ENCODE peak calls at places on chromosomes 4 and X, in ten cellular contexts. B is NB4; A is type B pancreatic cell; O is substantia nigra; G is breast epithelium; V is neural crest cell; J is activated CD8-positive, alpha-beta memory T cell treated with anti-CD3 and anti-CD28 coated beads, Interleukin-2, amount 50 U/mL, for 4 hours; U is anterior cingulate cortex; W is HCEC 1CT; D is sigmoid colon. H is an unnamed sample.

GRCh38 chr4:70559216-70559830 is 32.7 kb upstream of the AMBN start:
- DNase-seq in B (peak), A (no peak), O (no peak), G (no peak), V (peak), J (peak), U (no peak), W (peak), D (no peak), H (peak)

GRCh38 chr4:19583827-19584569 is 667.7 kb upstream of the SLIT2 start:
- DNase-seq in B (no peak), A (no peak), O (no peak), G (no peak), V (no peak), J (no peak), U (no peak), W (no peak), D (no peak), H (peak)

GRCh38 chrX:132023117-132023895 is at the start of gene STK26:
- DNase-seq in B (peak), A (peak), O (no peak), G (peak), V (peak), J (peak), U (peak), W (peak), D (peak), H (peak)

GRCh38 chr4:47562297-47562696 is 77.2 kb downstream of the ATP10D start:
- DNase-seq in B (no peak), A (no peak), O (no peak), G (no peak), V (no peak), J (no peak), U (no peak), W (no peak), D (no peak), H (no peak)

GRCh38 chrX:115499112-115499805 is 61.7 kb upstream of the PLS3 start:
- DNase-seq in B (peak), A (no peak), O (no peak), G (no peak), V (no peak), J (no peak), U (no peak), W (no peak), D (no peak), H (no peak)

GRCh38 chr4:127917151-127917550 is 36.5 kb downstream of the PLK4 start:
- DNase-seq in B (no peak), A (no peak), O (no peak), G (no peak), V (no peak), J (no peak), U (no peak), W (no peak), D (no peak), H (no peak)

GRCh38 chr4:105715692-105716278 is 7.2 kb downstream of the GSTCD start:
- DNase-seq in B (peak), A (no peak), O (no peak), G (no peak), V (no peak), J (no peak), U (no peak), W (peak), D (no peak), H (no peak)

GRCh38 chrX:119758682-119759332 is 419 bp downstream of the SOWAHD start:
- DNase-seq in B (peak), A (no peak), O (no peak), G (no peak), V (peak), J (no peak), U (no peak), W (no peak), D (no peak), H (peak)

GRCh38 chrX:15349046-15349445 is 13.7 kb upstream of the PIGA start:
- DNase-seq in B (peak), A (no peak), O (no peak), G (peak), V (peak), J (no peak), U (no peak), W (peak), D (no peak), H (no peak)

GRCh38 chrX:16103625-16104024 is 19.7 kb upstream of the GRPR start:
- DNase-seq in B (no peak), A (no peak), O (no peak), G (no peak), V (no peak), J (no peak), U (no peak), W (no peak), D (no peak), H (no peak)

H was measured in MG63.